ENCODE peak calls at places on chromosomes 4 and X, in four cellular contexts. One of them, this sample, is unnamed.

GRCh38 chr4:113293043-113293560 is 243.6 kb downstream of the ANK2 start:
- DNase-seq in esophagus squamous epithelium: no peak
- DNase-seq in astrocyte of the spinal cord: peak
- DNase-seq in D721Med: no peak
- DNase-seq in this sample: no peak

GRCh38 chrX:39869846-39870601 is 227.7 kb downstream of the BCOR start:
- DNase-seq in esophagus squamous epithelium: no peak
- DNase-seq in astrocyte of the spinal cord: peak
- DNase-seq in D721Med: no peak
- DNase-seq in this sample: no peak

GRCh38 chr4:94298725-94299252 is 43.8 kb downstream of the HPGDS start:
- DNase-seq in esophagus squamous epithelium: no peak
- DNase-seq in astrocyte of the spinal cord: no peak
- DNase-seq in D721Med: no peak
- DNase-seq in this sample: no peak

GRCh38 chr4:126957555-126958440 is 675.0 kb upstream of the INTU start:
- DNase-seq in esophagus squamous epithelium: no peak
- DNase-seq in astrocyte of the spinal cord: peak
- DNase-seq in D721Med: no peak
- DNase-seq in this sample: no peak

GRCh38 chr4:8107146-8107657 is 51.4 kb downstream of the ABLIM2 start:
- DNase-seq in esophagus squamous epithelium: no peak
- DNase-seq in astrocyte of the spinal cord: no peak
- DNase-seq in D721Med: peak
- DNase-seq in this sample: no peak

GRCh38 chrX:9117851-9118250 is 83.9 kb upstream of the FAM9B start:
- DNase-seq in esophagus squamous epithelium: no peak
- DNase-seq in astrocyte of the spinal cord: no peak
- DNase-seq in D721Med: no peak
- DNase-seq in this sample: no peak

GRCh38 chr4:60948008-60948407 is 252.1 kb upstream of the ADGRL3 start:
- DNase-seq in esophagus squamous epithelium: no peak
- DNase-seq in astrocyte of the spinal cord: peak
- DNase-seq in D721Med: no peak
- DNase-seq in this sample: no peak

GRCh38 chr4:9904976-9905587 is 116.2 kb downstream of the SLC2A9 start:
- DNase-seq in esophagus squamous epithelium: no peak
- DNase-seq in astrocyte of the spinal cord: no peak
- DNase-seq in D721Med: no peak
- DNase-seq in this sample: no peak

GRCh38 chr4:2402053-2402452 is 16.4 kb downstream of the ZFYVE28 start:
- DNase-seq in esophagus squamous epithelium: no peak
- DNase-seq in astrocyte of the spinal cord: peak
- DNase-seq in D721Med: peak
- DNase-seq in this sample: no peak

GRCh38 chrX:56793533-56794320 is 64.7 kb downstream of the NBDY start:
- DNase-seq in esophagus squamous epithelium: no peak
- DNase-seq in astrocyte of the spinal cord: no peak
- DNase-seq in D721Med: no peak
- DNase-seq in this sample: no peak

GRCh38 chr4:144868309-144868708 is 222.4 kb downstream of the HHIP start:
- DNase-seq in esophagus squamous epithelium: no peak
- DNase-seq in astrocyte of the spinal cord: no peak
- DNase-seq in D721Med: no peak
- DNase-seq in this sample: no peak

GRCh38 chr4:123986268-123986798 is 589.7 kb downstream of the SPRY1 start:
- DNase-seq in esophagus squamous epithelium: peak
- DNase-seq in astrocyte of the spinal cord: peak
- DNase-seq in D721Med: no peak
- DNase-seq in this sample: no peak

GRCh38 chr4:145011636-145012035 is 86.4 kb downstream of the ANAPC10 start:
- DNase-seq in esophagus squamous epithelium: no peak
- DNase-seq in astrocyte of the spinal cord: no peak
- DNase-seq in D721Med: no peak
- DNase-seq in this sample: no peak

GRCh38 chrX:28920554-28920953 is 333.3 kb downstream of the IL1RAPL1 start:
- DNase-seq in esophagus squamous epithelium: no peak
- DNase-seq in astrocyte of the spinal cord: peak
- DNase-seq in D721Med: no peak
- DNase-seq in this sample: no peak

GRCh38 chrX:115393271-115393670 is 103.8 kb downstream of the LUZP4 start:
- DNase-seq in esophagus squamous epithelium: no peak
- DNase-seq in astrocyte of the spinal cord: peak
- DNase-seq in D721Med: no peak
- DNase-seq in this sample: no peak

GRCh38 chrX:103626855-103627254 is 1.9 kb upstream of the TCEAL1 start:
- DNase-seq in esophagus squamous epithelium: no peak
- DNase-seq in astrocyte of the spinal cord: peak
- DNase-seq in D721Med: no peak
- DNase-seq in this sample: no peak

GRCh38 chr4:5843573-5844239 is 49.2 kb downstream of the CRMP1 start:
- DNase-seq in esophagus squamous epithelium: no peak
- DNase-seq in astrocyte of the spinal cord: no peak
- DNase-seq in D721Med: no peak
- DNase-seq in this sample: no peak

GRCh38 chr4:5998333-5998936 is 19.8 kb downstream of the C4orf50 start:
- DNase-seq in esophagus squamous epithelium: no peak
- DNase-seq in astrocyte of the spinal cord: peak
- DNase-seq in D721Med: peak
- DNase-seq in this sample: peak

GRCh38 chrX:15790766-15791380 is 589 bp downstream of the ZRSR2 start:
- DNase-seq in esophagus squamous epithelium: no peak
- DNase-seq in astrocyte of the spinal cord: no peak
- DNase-seq in D721Med: no peak
- DNase-seq in this sample: no peak

GRCh38 chr4:116734178-116734577 is 351.2 kb downstream of the TRAM1L1 start:
- DNase-seq in esophagus squamous epithelium: no peak
- DNase-seq in astrocyte of the spinal cord: no peak
- DNase-seq in D721Med: no peak
- DNase-seq in this sample: no peak

GRCh38 chr4:126697748-126698147 is 935.0 kb upstream of the INTU start:
- DNase-seq in esophagus squamous epithelium: no peak
- DNase-seq in astrocyte of the spinal cord: peak
- DNase-seq in D721Med: no peak
- DNase-seq in this sample: no peak

GRCh38 chrX:155778844-155779553 is 102.1 kb upstream of the VAMP7 start:
- DNase-seq in esophagus squamous epithelium: no peak
- DNase-seq in astrocyte of the spinal cord: no peak
- DNase-seq in D721Med: no peak
- DNase-seq in this sample: no peak

GRCh38 chr4:13344216-13344615 is 139.9 kb downstream of the RAB28 start:
- DNase-seq in esophagus squamous epithelium: no peak
- DNase-seq in astrocyte of the spinal cord: no peak
- DNase-seq in D721Med: no peak
- DNase-seq in this sample: no peak

GRCh38 chr4:1751155-1751918 is 30.0 kb downstream of the TACC3 start:
- DNase-seq in esophagus squamous epithelium: no peak
- DNase-seq in astrocyte of the spinal cord: no peak
- DNase-seq in D721Med: no peak
- DNase-seq in this sample: no peak

GRCh38 chr4:153013202-153013988 is 77.3 kb downstream of the FHDC1 start:
- DNase-seq in esophagus squamous epithelium: no peak
- DNase-seq in astrocyte of the spinal cord: no peak
- DNase-seq in D721Med: no peak
- DNase-seq in this sample: no peak

GRCh38 chrX:23505531-23506303 is 161.6 kb upstream of the PRDX4 start:
- DNase-seq in esophagus squamous epithelium: no peak
- DNase-seq in astrocyte of the spinal cord: no peak
- DNase-seq in D721Med: no peak
- DNase-seq in this sample: no peak

GRCh38 chrX:16528620-16529019 is 121.3 kb upstream of the S100G start:
- DNase-seq in esophagus squamous epithelium: no peak
- DNase-seq in astrocyte of the spinal cord: no peak
- DNase-seq in D721Med: no peak
- DNase-seq in this sample: no peak

GRCh38 chr4:113042502-113042901 is 7.0 kb upstream of the ANK2 start:
- DNase-seq in esophagus squamous epithelium: no peak
- DNase-seq in astrocyte of the spinal cord: no peak
- DNase-seq in D721Med: no peak
- DNase-seq in this sample: no peak

GRCh38 chrX:40539214-40540142 is 41.3 kb upstream of the ATP6AP2 start:
- DNase-seq in esophagus squamous epithelium: no peak
- DNase-seq in astrocyte of the spinal cord: peak
- DNase-seq in D721Med: no peak
- DNase-seq in this sample: peak